ENCODE peak calls at places on chromosomes 2 and 18, in four cellular contexts. Z is K562, T is HepG2, S is GM12878. B is an unnamed sample.

GRCh38 chr2:238462782-238463396 is 36.2 kb downstream of the ASB1 start:
- DNase-seq in Z (peak; percentile 45), T (peak; percentile 77), S (peak; percentile 13), B (no peak)

GRCh38 chr2:121723316-121723715 is 13.4 kb downstream of the NIFK start:
- DNase-seq in Z (no peak), T (no peak), S (no peak), B (no peak)

GRCh38 chr2:224122542-224122941 is 83.5 kb upstream of the SERPINE2 start:
- DNase-seq in Z (no peak), T (no peak), S (no peak), B (no peak)

GRCh38 chr2:54557601-54558187 is 101.6 kb downstream of the SPTBN1 start:
- DNase-seq in Z (peak; percentile 58), T (peak; percentile 74), S (no peak), B (peak; percentile 63)

GRCh38 chr18:9209230-9209629 is 72.6 kb downstream of the ANKRD12 start:
- DNase-seq in Z (no peak), T (no peak), S (no peak), B (no peak)

GRCh38 chr2:169386621-169387235 is 24.4 kb upstream of the LRP2 start:
- DNase-seq in Z (no peak), T (no peak), S (no peak), B (no peak)

GRCh38 chr18:13642440-13642827 is 83.9 kb downstream of the FAM210A start:
- DNase-seq in Z (no peak), T (no peak), S (no peak), B (no peak)

GRCh38 chr2:222208010-222208690 is 90.6 kb downstream of the PAX3 start:
- DNase-seq in Z (no peak), T (no peak), S (no peak), B (no peak)

GRCh38 chr2:8193146-8193545 is 488.7 kb upstream of the ID2 start:
- DNase-seq in Z (no peak), T (no peak), S (no peak), B (no peak)

GRCh38 chr2:207970138-207970824 is 55.0 kb downstream of the PLEKHM3 start:
- DNase-seq in Z (no peak), T (peak; percentile 65), S (no peak), B (no peak)

GRCh38 chr2:30373881-30374302 is 73.2 kb upstream of the LCLAT1 start:
- DNase-seq in Z (no peak), T (no peak), S (no peak), B (no peak)

GRCh38 chr2:191023235-191023679 is 9.3 kb upstream of the STAT1 start:
- DNase-seq in Z (peak; percentile 60), T (no peak), S (no peak), B (no peak)

GRCh38 chr2:107927034-107927534 is 59.2 kb upstream of the SLC5A7 start:
- DNase-seq in Z (no peak), T (no peak), S (no peak), B (no peak)

GRCh38 chr2:129056309-129056958 is 737.8 kb upstream of the HS6ST1 start:
- DNase-seq in Z (no peak), T (no peak), S (no peak), B (no peak)

GRCh38 chr2:15828576-15828975 is 111.8 kb upstream of the MYCN start:
- DNase-seq in Z (no peak), T (no peak), S (no peak), B (no peak)

GRCh38 chr2:70471129-70471528 is 82.5 kb downstream of the TGFA start:
- DNase-seq in Z (no peak), T (no peak), S (no peak), B (no peak)

GRCh38 chr18:75654928-75655745 is 227.6 kb upstream of the SMIM21 start:
- DNase-seq in Z (no peak), T (no peak), S (no peak), B (no peak)

GRCh38 chr2:170255971-170256370 is 78.0 kb downstream of the MYO3B start:
- DNase-seq in Z (no peak), T (no peak), S (no peak), B (no peak)

GRCh38 chr18:9474103-9474982 is 970 bp upstream of the RALBP1 start:
- DNase-seq in Z (peak; percentile 75), T (peak; percentile 66), S (no peak), B (no peak)

DNA sequence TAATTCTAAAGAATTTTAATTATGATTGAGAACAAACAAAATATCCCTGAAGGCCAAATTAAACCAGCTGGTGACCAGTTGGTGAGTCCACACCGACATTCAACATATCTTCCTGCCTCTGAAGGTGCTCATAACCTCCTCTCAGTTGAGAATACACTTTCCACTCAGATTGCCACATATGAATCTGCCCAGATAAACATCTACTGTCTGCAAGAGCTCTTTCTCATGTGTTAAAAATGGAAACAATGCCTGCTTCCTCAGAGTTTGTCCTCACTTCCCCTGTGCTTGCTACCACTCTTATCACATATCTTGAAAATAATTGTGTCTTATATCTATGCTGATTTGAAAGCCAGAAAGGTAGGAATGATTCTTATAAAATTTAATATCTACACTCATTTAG is 177.7 kb upstream of the GULP1 start:
- DNase-seq in Z (no peak), T (no peak), S (no peak), B (no peak)
- TF ChIP-seq CREM in Z (no peak), T (no peak), S (no peak), B (no peak)

GRCh38 chr2:23531280-23531679 is 146.3 kb downstream of the KLHL29 start:
- DNase-seq in Z (no peak), T (no peak), S (no peak), B (no peak)

GRCh38 chr2:23531881-23532280 is 146.9 kb downstream of the KLHL29 start:
- DNase-seq in Z (no peak), T (no peak), S (no peak), B (no peak)

GRCh38 chr2:23530909-23531276 is 145.9 kb downstream of the KLHL29 start:
- DNase-seq in Z (no peak), T (peak; percentile 14), S (no peak), B (no peak)

GRCh38 chr2:23533014-23533730 is 148.2 kb downstream of the KLHL29 start:
- DNase-seq in Z (no peak), T (no peak), S (no peak), B (peak; percentile 33)

GRCh38 chr2:23532311-23533013 is 147.5 kb downstream of the KLHL29 start:
- DNase-seq in Z (no peak), T (no peak), S (peak; percentile 4), B (no peak)
- TF ChIP-seq TCF7 in Z (no peak), T (no peak), S (no peak), B (no peak)

DNA sequence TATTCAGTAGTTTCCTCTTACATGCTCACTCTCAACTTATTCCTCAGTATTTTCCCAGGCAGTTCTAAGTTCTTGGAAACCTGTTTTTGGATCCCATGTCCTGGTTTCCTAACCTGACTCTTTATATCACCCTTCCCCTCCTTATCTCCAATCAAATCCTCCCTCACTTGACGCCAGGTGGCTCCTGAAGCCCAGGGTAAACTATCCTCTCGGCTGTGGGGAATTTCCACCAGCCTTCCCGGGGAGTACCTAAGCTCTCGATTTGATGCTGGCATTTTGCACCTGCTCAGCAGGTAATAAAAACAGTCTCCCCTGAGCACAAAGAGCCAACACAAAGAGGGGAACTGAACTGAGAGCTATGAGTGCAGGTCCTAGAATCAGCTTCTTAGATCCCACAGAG is 538.0 kb downstream of the SLC4A3 start:
- DNase-seq in Z (no peak), T (no peak), S (no peak), B (peak; percentile 58)
- TF ChIP-seq CREM in Z (no peak), T (no peak), S (no peak), B (no peak)

GRCh38 chr18:34767601-34768027 is 57.5 kb downstream of the DTNA start:
- DNase-seq in Z (no peak), T (no peak), S (no peak), B (no peak)
- TF ChIP-seq TCF7 in Z (no peak), T (no peak), S (no peak), B (no peak)

B was measured in WTC11.